ENCODE peak calls at places on chromosomes 12 and 14, in six cellular contexts. One of them, this sample, is unnamed. For H3K9me3, the result is how much of the 10 kb centered on the place peaks cover.

GRCh38 chr14:34059925-34060746 is 109.3 kb upstream of the EGLN3 start:
- DNase-seq in IMR-90: peak
- DNase-seq in uterus: peak
- DNase-seq in heart left ventricle: peak
- DNase-seq in body of pancreas: peak
- DNase-seq in sigmoid colon: peak
- DNase-seq in this sample: peak

GRCh38 chr14:52399886-52400599 is 85.9 kb downstream of the PTGER2 start:
- DNase-seq in IMR-90: peak
- DNase-seq in uterus: peak
- DNase-seq in heart left ventricle: no peak
- DNase-seq in body of pancreas: no peak
- DNase-seq in sigmoid colon: no peak
- DNase-seq in this sample: no peak

GRCh38 chr12:13342971-13343370 is 146.4 kb downstream of the EMP1 start:
- DNase-seq in IMR-90: no peak
- DNase-seq in uterus: no peak
- DNase-seq in heart left ventricle: no peak
- DNase-seq in body of pancreas: no peak
- DNase-seq in sigmoid colon: no peak
- DNase-seq in this sample: no peak

GRCh38 chr12:58302487-58303011 is 361.2 kb downstream of the ATP23 start:
- DNase-seq in IMR-90: no peak
- DNase-seq in uterus: no peak
- DNase-seq in heart left ventricle: no peak
- DNase-seq in body of pancreas: peak
- DNase-seq in sigmoid colon: no peak
- DNase-seq in this sample: no peak

GRCh38 chr12:20248646-20249045 is 119.7 kb upstream of the PDE3A start:
- DNase-seq in IMR-90: no peak
- DNase-seq in uterus: no peak
- DNase-seq in heart left ventricle: no peak
- DNase-seq in body of pancreas: no peak
- DNase-seq in sigmoid colon: no peak
- DNase-seq in this sample: no peak

GRCh38 chr12:11133162-11133561 is 1.3 kb downstream of the TAS2R30 start:
- DNase-seq in IMR-90: no peak
- DNase-seq in uterus: no peak
- DNase-seq in heart left ventricle: no peak
- DNase-seq in body of pancreas: no peak
- DNase-seq in sigmoid colon: no peak
- DNase-seq in this sample: no peak

GRCh38 chr12:98370976-98371375 is 144.4 kb upstream of the TMPO start:
- DNase-seq in IMR-90: no peak
- DNase-seq in uterus: no peak
- DNase-seq in heart left ventricle: no peak
- DNase-seq in body of pancreas: no peak
- DNase-seq in sigmoid colon: no peak
- DNase-seq in this sample: no peak

GRCh38 chr14:24634158-24634557 is at the start of gene GZMB:
- DNase-seq in IMR-90: peak
- DNase-seq in uterus: no peak
- DNase-seq in heart left ventricle: no peak
- DNase-seq in body of pancreas: no peak
- DNase-seq in sigmoid colon: no peak
- DNase-seq in this sample: no peak

GRCh38 chr12:26402648-26403047 is 207.3 kb downstream of the SSPN start:
- DNase-seq in IMR-90: no peak
- DNase-seq in uterus: no peak
- DNase-seq in heart left ventricle: no peak
- DNase-seq in body of pancreas: peak
- DNase-seq in sigmoid colon: no peak
- DNase-seq in this sample: no peak

DNA sequence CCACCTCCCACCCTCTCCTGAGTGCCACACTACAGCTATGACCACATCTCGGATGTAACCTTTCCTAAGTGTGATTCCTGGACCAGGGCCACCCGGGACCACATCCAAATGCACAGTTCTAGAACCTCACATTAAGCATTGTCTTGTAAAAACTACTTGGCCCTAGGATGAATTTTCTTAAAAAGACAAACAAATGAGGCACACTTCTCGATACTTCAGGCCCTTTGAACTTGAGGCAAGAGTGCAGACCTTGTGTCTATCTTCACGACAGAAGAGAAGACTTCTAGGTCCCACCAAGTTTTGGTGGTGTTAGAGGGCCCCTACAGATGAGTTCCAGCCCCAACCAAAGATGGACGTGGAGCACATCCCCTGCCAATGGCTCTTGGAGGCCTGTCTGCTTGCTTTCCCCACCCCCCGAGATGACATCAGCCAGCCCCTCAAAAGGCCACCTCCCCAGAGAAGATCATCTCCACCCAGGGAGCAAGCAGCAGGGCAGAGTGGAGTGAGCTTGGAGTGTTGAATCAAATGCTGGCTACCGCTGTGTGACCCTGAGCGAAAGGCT is 9.3 kb downstream of the ISCU start:
- DNase-seq in IMR-90: no peak
- DNase-seq in uterus: no peak
- DNase-seq in heart left ventricle: no peak
- DNase-seq in body of pancreas: no peak
- DNase-seq in sigmoid colon: no peak
- DNase-seq in this sample: no peak
- TF ChIP-seq POLR2A in IMR-90: no peak
- TF ChIP-seq POLR2A in uterus: no peak
- TF ChIP-seq POLR2A in heart left ventricle: no peak
- TF ChIP-seq POLR2A in body of pancreas: no peak
- TF ChIP-seq POLR2A in sigmoid colon: no peak
- TF ChIP-seq POLR2A in this sample: no peak

DNA sequence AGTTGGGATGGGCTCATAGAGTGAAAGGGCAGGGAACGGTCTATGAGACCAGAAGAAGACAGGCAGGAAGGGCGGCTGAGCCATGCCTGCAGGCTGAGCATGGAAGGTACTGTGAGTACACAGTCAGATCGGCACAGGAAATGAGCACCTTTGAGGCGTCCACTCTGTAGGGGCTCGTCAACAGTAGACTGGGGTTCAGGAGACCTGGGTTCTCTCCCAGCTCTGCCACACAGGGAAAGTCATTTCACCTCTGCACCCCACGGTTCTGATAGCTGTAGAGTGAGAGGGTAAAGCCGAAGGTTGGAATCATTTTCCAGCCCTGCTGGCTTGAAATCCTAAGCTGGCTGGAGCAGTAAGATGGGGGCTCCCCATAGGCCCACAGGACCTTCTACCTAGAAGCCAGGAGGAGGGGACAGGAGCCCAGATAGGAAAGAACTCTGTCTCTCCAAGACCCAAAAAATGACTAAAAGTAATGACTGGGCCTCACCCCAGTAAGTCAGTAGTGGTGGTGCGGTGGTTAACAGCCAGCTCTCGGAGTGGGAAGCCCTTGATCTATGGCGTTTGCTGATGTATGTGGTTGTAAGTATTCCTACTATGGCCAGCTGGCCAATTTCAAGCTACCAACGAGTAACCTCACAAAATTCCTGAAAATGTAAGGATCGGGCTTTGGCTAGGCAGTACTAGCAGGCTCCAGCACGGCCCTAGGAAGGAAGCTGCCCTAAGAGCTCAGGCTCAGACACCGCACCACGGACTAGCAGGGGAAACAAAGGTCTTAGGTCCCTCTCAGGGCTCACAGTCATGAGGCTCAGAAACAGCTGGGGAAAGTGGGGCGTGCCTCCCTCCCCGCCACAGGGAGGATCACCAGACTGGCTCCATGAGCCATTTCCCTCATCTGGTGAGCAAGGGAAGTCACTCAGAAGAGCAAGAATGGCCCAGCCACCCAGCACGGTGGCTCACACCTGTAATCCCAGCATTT is 10.3 kb upstream of the CD27 start:
- DNase-seq in IMR-90: no peak
- DNase-seq in uterus: peak
- DNase-seq in heart left ventricle: no peak
- DNase-seq in body of pancreas: no peak
- DNase-seq in sigmoid colon: peak
- DNase-seq in this sample: no peak
- H3K4me3 ChIP-seq in IMR-90: no peak
- H3K4me3 ChIP-seq in uterus: no peak
- H3K4me3 ChIP-seq in heart left ventricle: no peak
- H3K4me3 ChIP-seq in body of pancreas: no peak
- H3K4me3 ChIP-seq in sigmoid colon: no peak
- H3K4me3 ChIP-seq in this sample: no peak

DNA sequence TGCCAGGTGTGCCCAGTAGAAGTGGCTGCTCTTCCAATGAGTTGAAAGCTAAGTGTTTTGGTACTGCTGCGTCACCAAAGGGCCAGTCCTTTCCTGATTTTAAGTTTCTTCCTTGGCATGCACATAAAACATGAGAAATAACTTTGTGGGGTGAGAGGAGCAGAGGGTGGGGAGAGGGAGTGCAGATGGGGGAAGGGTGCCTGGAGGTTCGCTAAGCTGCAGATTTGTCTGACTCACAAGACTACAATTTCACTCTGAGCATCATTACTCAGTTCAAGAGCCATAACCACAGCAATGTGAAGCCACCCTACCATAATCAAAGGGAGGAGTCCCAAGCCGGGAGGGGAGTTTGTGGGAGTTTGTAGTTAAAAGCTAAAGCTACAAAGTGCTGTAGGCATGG is 136.1 kb downstream of the ANO2 start:
- DNase-seq in IMR-90: peak
- DNase-seq in uterus: no peak
- DNase-seq in heart left ventricle: no peak
- DNase-seq in body of pancreas: no peak
- DNase-seq in sigmoid colon: no peak
- DNase-seq in this sample: no peak
- H3K9me3 ChIP-seq in IMR-90: under half
- H3K9me3 ChIP-seq in uterus: under half
- H3K9me3 ChIP-seq in heart left ventricle: under half
- H3K9me3 ChIP-seq in body of pancreas: under half
- H3K9me3 ChIP-seq in sigmoid colon: under half
- H3K9me3 ChIP-seq in this sample: under half

GRCh38 chr14:68634346-68634745 is 158.5 kb downstream of the ZFP36L1 start:
- DNase-seq in IMR-90: no peak
- DNase-seq in uterus: peak
- DNase-seq in heart left ventricle: no peak
- DNase-seq in body of pancreas: no peak
- DNase-seq in sigmoid colon: no peak
- DNase-seq in this sample: no peak

GRCh38 chr14:68632591-68632895 is 160.3 kb downstream of the ZFP36L1 start:
- DNase-seq in IMR-90: no peak
- DNase-seq in uterus: no peak
- DNase-seq in heart left ventricle: no peak
- DNase-seq in body of pancreas: no peak
- DNase-seq in sigmoid colon: no peak
- DNase-seq in this sample: no peak

GRCh38 chr14:68634874-68635601 is 157.8 kb downstream of the ZFP36L1 start:
- DNase-seq in IMR-90: no peak
- DNase-seq in uterus: no peak
- DNase-seq in heart left ventricle: no peak
- DNase-seq in body of pancreas: no peak
- DNase-seq in sigmoid colon: no peak
- DNase-seq in this sample: no peak

GRCh38 chr14:68631691-68632590 is 160.9 kb downstream of the ZFP36L1 start:
- DNase-seq in IMR-90: no peak
- DNase-seq in uterus: peak
- DNase-seq in heart left ventricle: no peak
- DNase-seq in body of pancreas: no peak
- DNase-seq in sigmoid colon: peak
- DNase-seq in this sample: no peak

GRCh38 chr14:68633131-68633991 is 159.5 kb downstream of the ZFP36L1 start:
- DNase-seq in IMR-90: no peak
- DNase-seq in uterus: peak
- DNase-seq in heart left ventricle: peak
- DNase-seq in body of pancreas: no peak
- DNase-seq in sigmoid colon: peak
- DNase-seq in this sample: no peak
- TF ChIP-seq POLR2A in IMR-90: no peak
- TF ChIP-seq POLR2A in uterus: no peak
- TF ChIP-seq POLR2A in heart left ventricle: no peak
- TF ChIP-seq POLR2A in body of pancreas: no peak
- TF ChIP-seq POLR2A in sigmoid colon: no peak
- TF ChIP-seq POLR2A in this sample: no peak

DNA sequence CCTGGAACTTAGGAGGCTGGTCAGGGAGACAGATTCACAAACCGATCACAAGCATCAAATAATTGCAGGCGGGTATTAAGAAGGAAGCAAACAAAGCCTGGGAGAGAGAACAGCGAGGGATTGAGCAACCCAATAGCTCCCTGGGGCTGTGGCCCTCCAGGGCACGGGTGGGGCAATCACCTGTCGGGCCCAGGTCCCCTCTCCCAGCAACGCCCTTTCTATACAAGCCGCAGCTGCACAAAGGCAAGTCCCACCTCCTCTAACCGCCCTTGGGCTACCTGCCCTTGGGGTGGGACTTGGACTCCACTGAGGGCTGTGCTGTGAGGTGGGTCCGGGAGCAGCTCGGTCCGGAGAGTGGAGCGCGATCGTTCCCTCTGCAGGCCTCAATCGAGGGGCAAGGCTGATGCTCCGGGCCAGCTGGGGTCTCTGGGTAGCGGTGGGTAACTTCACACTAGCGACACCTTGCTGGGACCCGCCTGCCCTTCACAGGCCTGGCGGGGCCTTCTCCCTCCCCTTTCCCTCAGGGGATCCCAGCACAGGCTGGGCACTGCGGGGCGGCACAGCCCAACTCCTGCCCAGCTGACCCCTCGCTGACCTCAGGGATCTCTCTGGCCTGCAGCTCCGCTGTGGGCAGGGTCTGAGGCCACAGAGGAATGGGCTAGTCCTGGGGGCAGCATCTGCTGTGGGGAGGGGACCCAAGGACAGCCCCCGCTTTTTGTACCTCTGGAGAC is 8.0 kb downstream of the PHB2 start:
- DNase-seq in IMR-90: no peak
- DNase-seq in uterus: no peak
- DNase-seq in heart left ventricle: no peak
- DNase-seq in body of pancreas: peak
- DNase-seq in sigmoid colon: peak
- DNase-seq in this sample: no peak
- H3K4me3 ChIP-seq in IMR-90: no peak
- H3K4me3 ChIP-seq in uterus: peak
- H3K4me3 ChIP-seq in heart left ventricle: peak
- H3K4me3 ChIP-seq in body of pancreas: peak
- H3K4me3 ChIP-seq in sigmoid colon: peak
- H3K4me3 ChIP-seq in this sample: no peak

GRCh38 chr12:114445401-114446323 is 39.7 kb upstream of the TBX5 start:
- DNase-seq in IMR-90: no peak
- DNase-seq in uterus: no peak
- DNase-seq in heart left ventricle: no peak
- DNase-seq in body of pancreas: no peak
- DNase-seq in sigmoid colon: no peak
- DNase-seq in this sample: no peak
- H3K9me3 ChIP-seq in IMR-90: under half
- H3K9me3 ChIP-seq in uterus: under half
- H3K9me3 ChIP-seq in heart left ventricle: under half
- H3K9me3 ChIP-seq in body of pancreas: under half
- H3K9me3 ChIP-seq in sigmoid colon: under half
- H3K9me3 ChIP-seq in this sample: under half

This sample was measured in tibial nerve.